ENCODE peak calls at places on chromosomes 1 and 21, in eight cellular contexts. One of them, this sample, is unnamed.

GRCh38 chr1:2533356-2533755 is 3.3 kb upstream of the HES5 start:
- DNase-seq in left ventricle myocardium inferior: no peak
- DNase-seq in fibroblast of villous mesenchyme: no peak
- DNase-seq in stomach: no peak
- DNase-seq in astrocyte of the spinal cord: no peak
- DNase-seq in heart right ventricle: no peak
- DNase-seq in bronchial epithelial cell: peak; percentile 88
- DNase-seq in fibroblast of mammary gland: peak; percentile 34
- DNase-seq in this sample: no peak

GRCh38 chr1:78255849-78256248 is 210.1 kb downstream of the GIPC2 start:
- DNase-seq in left ventricle myocardium inferior: no peak
- DNase-seq in fibroblast of villous mesenchyme: no peak
- DNase-seq in stomach: no peak
- DNase-seq in astrocyte of the spinal cord: no peak
- DNase-seq in heart right ventricle: no peak
- DNase-seq in bronchial epithelial cell: no peak
- DNase-seq in fibroblast of mammary gland: peak; percentile 45
- DNase-seq in this sample: no peak

GRCh38 chr1:41476807-41477361 is 7.6 kb downstream of the EDN2 start:
- DNase-seq in left ventricle myocardium inferior: no peak
- DNase-seq in fibroblast of villous mesenchyme: no peak
- DNase-seq in stomach: peak; percentile 79
- DNase-seq in astrocyte of the spinal cord: peak; percentile 49
- DNase-seq in heart right ventricle: peak; percentile 61
- DNase-seq in bronchial epithelial cell: no peak
- DNase-seq in fibroblast of mammary gland: no peak
- DNase-seq in this sample: no peak

GRCh38 chr1:190138266-190138665 is 339.4 kb downstream of the BRINP3 start:
- DNase-seq in left ventricle myocardium inferior: no peak
- DNase-seq in fibroblast of villous mesenchyme: no peak
- DNase-seq in stomach: no peak
- DNase-seq in astrocyte of the spinal cord: no peak
- DNase-seq in heart right ventricle: no peak
- DNase-seq in bronchial epithelial cell: peak; percentile 63
- DNase-seq in fibroblast of mammary gland: no peak
- DNase-seq in this sample: no peak

GRCh38 chr1:28428012-28428411 is 58.5 kb downstream of the PHACTR4 start:
- DNase-seq in left ventricle myocardium inferior: no peak
- DNase-seq in fibroblast of villous mesenchyme: no peak
- DNase-seq in stomach: no peak
- DNase-seq in astrocyte of the spinal cord: no peak
- DNase-seq in heart right ventricle: no peak
- DNase-seq in bronchial epithelial cell: no peak
- DNase-seq in fibroblast of mammary gland: no peak
- DNase-seq in this sample: no peak

GRCh38 chr21:32463889-32464300 is 51.4 kb downstream of the EVA1C start:
- DNase-seq in left ventricle myocardium inferior: no peak
- DNase-seq in fibroblast of villous mesenchyme: peak; percentile 99
- DNase-seq in stomach: no peak
- DNase-seq in astrocyte of the spinal cord: peak; percentile 97
- DNase-seq in heart right ventricle: no peak
- DNase-seq in bronchial epithelial cell: peak; percentile 62
- DNase-seq in fibroblast of mammary gland: peak; percentile 95
- DNase-seq in this sample: no peak

GRCh38 chr1:204931768-204932572 is 61.3 kb downstream of the NFASC start:
- DNase-seq in left ventricle myocardium inferior: no peak
- DNase-seq in fibroblast of villous mesenchyme: no peak
- DNase-seq in stomach: no peak
- DNase-seq in astrocyte of the spinal cord: no peak
- DNase-seq in heart right ventricle: no peak
- DNase-seq in bronchial epithelial cell: no peak
- DNase-seq in fibroblast of mammary gland: no peak
- DNase-seq in this sample: no peak

GRCh38 chr1:3441449-3441848 is 13.0 kb upstream of the ARHGEF16 start:
- DNase-seq in left ventricle myocardium inferior: no peak
- DNase-seq in fibroblast of villous mesenchyme: no peak
- DNase-seq in stomach: no peak
- DNase-seq in astrocyte of the spinal cord: no peak
- DNase-seq in heart right ventricle: no peak
- DNase-seq in bronchial epithelial cell: no peak
- DNase-seq in fibroblast of mammary gland: no peak
- DNase-seq in this sample: no peak

GRCh38 chr1:177650947-177651346 is 318.9 kb downstream of the SEC16B start:
- DNase-seq in left ventricle myocardium inferior: peak; percentile 16
- DNase-seq in fibroblast of villous mesenchyme: no peak
- DNase-seq in stomach: peak; percentile 58
- DNase-seq in astrocyte of the spinal cord: no peak
- DNase-seq in heart right ventricle: no peak
- DNase-seq in bronchial epithelial cell: no peak
- DNase-seq in fibroblast of mammary gland: no peak
- DNase-seq in this sample: no peak

GRCh38 chr1:113686891-113687624 is 72.2 kb downstream of the PHTF1 start:
- DNase-seq in left ventricle myocardium inferior: no peak
- DNase-seq in fibroblast of villous mesenchyme: peak; percentile 17
- DNase-seq in stomach: no peak
- DNase-seq in astrocyte of the spinal cord: no peak
- DNase-seq in heart right ventricle: no peak
- DNase-seq in bronchial epithelial cell: no peak
- DNase-seq in fibroblast of mammary gland: peak; percentile 35
- DNase-seq in this sample: no peak

GRCh38 chr1:230824571-230825060 is 43.7 kb downstream of the C1orf198 start:
- DNase-seq in left ventricle myocardium inferior: no peak
- DNase-seq in fibroblast of villous mesenchyme: no peak
- DNase-seq in stomach: no peak
- DNase-seq in astrocyte of the spinal cord: peak; percentile 17
- DNase-seq in heart right ventricle: no peak
- DNase-seq in bronchial epithelial cell: no peak
- DNase-seq in fibroblast of mammary gland: peak; percentile 78
- DNase-seq in this sample: peak; percentile 22

GRCh38 chr1:95699274-95699953 is 465.4 kb downstream of the RWDD3 start:
- DNase-seq in left ventricle myocardium inferior: no peak
- DNase-seq in fibroblast of villous mesenchyme: no peak
- DNase-seq in stomach: no peak
- DNase-seq in astrocyte of the spinal cord: no peak
- DNase-seq in heart right ventricle: no peak
- DNase-seq in bronchial epithelial cell: no peak
- DNase-seq in fibroblast of mammary gland: no peak
- DNase-seq in this sample: no peak

GRCh38 chr1:209435654-209436566 is 147.6 kb upstream of the CAMK1G start:
- DNase-seq in left ventricle myocardium inferior: peak; percentile 64
- DNase-seq in fibroblast of villous mesenchyme: peak; percentile 73
- DNase-seq in stomach: peak; percentile 50
- DNase-seq in astrocyte of the spinal cord: peak; percentile 75
- DNase-seq in heart right ventricle: peak; percentile 62
- DNase-seq in bronchial epithelial cell: peak; percentile 85
- DNase-seq in fibroblast of mammary gland: peak; percentile 82
- DNase-seq in this sample: peak; percentile 94

GRCh38 chr1:19710825-19711611 is 46.3 kb downstream of the HTR6 start:
- DNase-seq in left ventricle myocardium inferior: no peak
- DNase-seq in fibroblast of villous mesenchyme: no peak
- DNase-seq in stomach: no peak
- DNase-seq in astrocyte of the spinal cord: no peak
- DNase-seq in heart right ventricle: no peak
- DNase-seq in bronchial epithelial cell: no peak
- DNase-seq in fibroblast of mammary gland: no peak
- DNase-seq in this sample: no peak

GRCh38 chr1:70295737-70296136 is 58.8 kb downstream of the ANKRD13C start:
- DNase-seq in left ventricle myocardium inferior: no peak
- DNase-seq in fibroblast of villous mesenchyme: no peak
- DNase-seq in stomach: no peak
- DNase-seq in astrocyte of the spinal cord: no peak
- DNase-seq in heart right ventricle: no peak
- DNase-seq in bronchial epithelial cell: no peak
- DNase-seq in fibroblast of mammary gland: no peak
- DNase-seq in this sample: no peak

GRCh38 chr21:39444406-39445145 is 1.0 kb downstream of the LCA5L start:
- DNase-seq in left ventricle myocardium inferior: no peak
- DNase-seq in fibroblast of villous mesenchyme: peak; percentile 49
- DNase-seq in stomach: no peak
- DNase-seq in astrocyte of the spinal cord: peak; percentile 34
- DNase-seq in heart right ventricle: no peak
- DNase-seq in bronchial epithelial cell: peak; percentile 13
- DNase-seq in fibroblast of mammary gland: peak; percentile 32
- DNase-seq in this sample: no peak

GRCh38 chr1:18032475-18032874 is 75.1 kb upstream of the IGSF21 start:
- DNase-seq in left ventricle myocardium inferior: no peak
- DNase-seq in fibroblast of villous mesenchyme: no peak
- DNase-seq in stomach: no peak
- DNase-seq in astrocyte of the spinal cord: no peak
- DNase-seq in heart right ventricle: no peak
- DNase-seq in bronchial epithelial cell: no peak
- DNase-seq in fibroblast of mammary gland: no peak
- DNase-seq in this sample: no peak

GRCh38 chr1:108816049-108816882 is 40.6 kb downstream of the AKNAD1 start:
- DNase-seq in left ventricle myocardium inferior: peak; percentile 66
- DNase-seq in fibroblast of villous mesenchyme: peak; percentile 93
- DNase-seq in stomach: peak; percentile 45
- DNase-seq in astrocyte of the spinal cord: peak; percentile 97
- DNase-seq in heart right ventricle: peak; percentile 52
- DNase-seq in bronchial epithelial cell: peak; percentile 74
- DNase-seq in fibroblast of mammary gland: peak; percentile 94
- DNase-seq in this sample: peak; percentile 33

GRCh38 chr1:41313661-41314131 is 47.5 kb upstream of the FOXO6 start:
- DNase-seq in left ventricle myocardium inferior: no peak
- DNase-seq in fibroblast of villous mesenchyme: peak; percentile 19
- DNase-seq in stomach: no peak
- DNase-seq in astrocyte of the spinal cord: peak; percentile 3
- DNase-seq in heart right ventricle: no peak
- DNase-seq in bronchial epithelial cell: no peak
- DNase-seq in fibroblast of mammary gland: peak; percentile 49
- DNase-seq in this sample: no peak

GRCh38 chr1:198623920-198624647 is 14.8 kb upstream of the PTPRC start:
- DNase-seq in left ventricle myocardium inferior: no peak
- DNase-seq in fibroblast of villous mesenchyme: peak; percentile 63
- DNase-seq in stomach: no peak
- DNase-seq in astrocyte of the spinal cord: peak; percentile 80
- DNase-seq in heart right ventricle: no peak
- DNase-seq in bronchial epithelial cell: peak; percentile 3
- DNase-seq in fibroblast of mammary gland: peak; percentile 82
- DNase-seq in this sample: no peak

GRCh38 chr1:90724926-90725325 is 7.8 kb upstream of the BARHL2 start:
- DNase-seq in left ventricle myocardium inferior: no peak
- DNase-seq in fibroblast of villous mesenchyme: no peak
- DNase-seq in stomach: no peak
- DNase-seq in astrocyte of the spinal cord: no peak
- DNase-seq in heart right ventricle: no peak
- DNase-seq in bronchial epithelial cell: no peak
- DNase-seq in fibroblast of mammary gland: no peak
- DNase-seq in this sample: no peak

GRCh38 chr1:151259351-151259750 is 4.8 kb downstream of the PSMD4 start:
- DNase-seq in left ventricle myocardium inferior: no peak
- DNase-seq in fibroblast of villous mesenchyme: no peak
- DNase-seq in stomach: no peak
- DNase-seq in astrocyte of the spinal cord: no peak
- DNase-seq in heart right ventricle: no peak
- DNase-seq in bronchial epithelial cell: peak; percentile 68
- DNase-seq in fibroblast of mammary gland: no peak
- DNase-seq in this sample: no peak

GRCh38 chr1:151251656-151252470 is 2.7 kb upstream of the PSMD4 start:
- DNase-seq in left ventricle myocardium inferior: peak; percentile 31
- DNase-seq in fibroblast of villous mesenchyme: peak; percentile 84
- DNase-seq in stomach: peak; percentile 82
- DNase-seq in astrocyte of the spinal cord: peak; percentile 77
- DNase-seq in heart right ventricle: peak; percentile 20
- DNase-seq in bronchial epithelial cell: peak; percentile 77
- DNase-seq in fibroblast of mammary gland: peak; percentile 84
- DNase-seq in this sample: peak; percentile 72

GRCh38 chr1:151255381-151255780 is 847 bp downstream of the PSMD4 start:
- DNase-seq in left ventricle myocardium inferior: no peak
- DNase-seq in fibroblast of villous mesenchyme: peak; percentile 10
- DNase-seq in stomach: no peak
- DNase-seq in astrocyte of the spinal cord: no peak
- DNase-seq in heart right ventricle: no peak
- DNase-seq in bronchial epithelial cell: peak; percentile 21
- DNase-seq in fibroblast of mammary gland: peak; percentile 26
- DNase-seq in this sample: no peak

GRCh38 chr1:151254217-151255213 is at the start of gene PSMD4:
- DNase-seq in left ventricle myocardium inferior: peak; percentile 94
- DNase-seq in fibroblast of villous mesenchyme: peak; percentile 98
- DNase-seq in stomach: peak; percentile 94
- DNase-seq in astrocyte of the spinal cord: peak; percentile 97
- DNase-seq in heart right ventricle: peak; percentile 92
- DNase-seq in bronchial epithelial cell: peak; percentile 92
- DNase-seq in fibroblast of mammary gland: peak; percentile 97
- DNase-seq in this sample: peak; percentile 97
- TF ChIP-seq CTCF in left ventricle myocardium inferior: no peak
- TF ChIP-seq CTCF in fibroblast of villous mesenchyme: no peak
- TF ChIP-seq CTCF in stomach: no peak
- TF ChIP-seq CTCF in astrocyte of the spinal cord: no peak
- TF ChIP-seq CTCF in heart right ventricle: no peak
- TF ChIP-seq CTCF in bronchial epithelial cell: no peak
- TF ChIP-seq CTCF in fibroblast of mammary gland: no peak
- TF ChIP-seq CTCF in this sample: no peak

DNA sequence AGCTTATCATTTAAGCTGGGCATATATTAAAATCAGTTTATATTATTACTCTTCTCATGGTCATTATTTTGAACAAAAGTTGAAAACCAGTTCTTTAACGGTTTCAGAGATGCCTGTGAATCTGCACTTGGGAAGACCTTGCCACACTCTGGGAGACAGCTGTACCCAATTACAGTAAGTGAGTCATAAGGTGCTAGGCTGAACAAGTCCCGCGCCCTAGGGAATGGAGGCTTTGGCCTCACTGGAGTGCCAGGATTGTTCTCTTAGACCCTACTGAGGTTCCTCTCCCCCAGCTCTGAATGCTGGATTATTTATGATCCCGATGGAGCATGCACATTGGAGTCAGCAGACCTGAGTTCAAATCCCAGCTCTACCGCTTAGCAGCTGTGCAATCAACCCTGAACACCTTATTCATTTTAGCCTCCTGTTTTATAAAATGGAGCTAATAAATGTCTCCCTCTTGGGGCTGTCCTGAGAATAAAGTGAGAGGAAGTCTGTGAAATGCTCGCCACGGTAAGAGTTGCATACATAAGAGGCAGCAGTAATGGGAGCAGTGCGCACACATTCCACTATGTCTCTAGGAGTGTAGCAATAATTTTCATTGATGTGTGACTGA is 266.2 kb downstream of the FOXD2 start:
- DNase-seq in left ventricle myocardium inferior: no peak
- DNase-seq in fibroblast of villous mesenchyme: peak; percentile 12
- DNase-seq in stomach: no peak
- DNase-seq in astrocyte of the spinal cord: peak; percentile 45
- DNase-seq in heart right ventricle: no peak
- DNase-seq in bronchial epithelial cell: peak; percentile 35
- DNase-seq in fibroblast of mammary gland: peak; percentile 87
- DNase-seq in this sample: no peak
- TF ChIP-seq CTCF in left ventricle myocardium inferior: peak; percentile 17
- TF ChIP-seq CTCF in fibroblast of villous mesenchyme: peak; percentile 17
- TF ChIP-seq CTCF in stomach: no peak
- TF ChIP-seq CTCF in astrocyte of the spinal cord: peak; percentile 30
- TF ChIP-seq CTCF in heart right ventricle: peak; percentile 24
- TF ChIP-seq CTCF in bronchial epithelial cell: no peak
- TF ChIP-seq CTCF in fibroblast of mammary gland: peak; percentile 27
- TF ChIP-seq CTCF in this sample: no peak

GRCh38 chr1:178733972-178734371 is 8.9 kb downstream of the RALGPS2 start:
- DNase-seq in left ventricle myocardium inferior: no peak
- DNase-seq in fibroblast of villous mesenchyme: no peak
- DNase-seq in stomach: no peak
- DNase-seq in astrocyte of the spinal cord: no peak
- DNase-seq in heart right ventricle: no peak
- DNase-seq in bronchial epithelial cell: no peak
- DNase-seq in fibroblast of mammary gland: peak; percentile 14
- DNase-seq in this sample: no peak
- TF ChIP-seq CTCF in left ventricle myocardium inferior: peak; percentile 35
- TF ChIP-seq CTCF in fibroblast of villous mesenchyme: peak; percentile 41
- TF ChIP-seq CTCF in stomach: peak; percentile 20
- TF ChIP-seq CTCF in astrocyte of the spinal cord: no peak
- TF ChIP-seq CTCF in heart right ventricle: no peak
- TF ChIP-seq CTCF in bronchial epithelial cell: no peak
- TF ChIP-seq CTCF in fibroblast of mammary gland: peak; percentile 36
- TF ChIP-seq CTCF in this sample: no peak

GRCh38 chr1:43582162-43582566 is 51.5 kb downstream of the PTPRF start:
- DNase-seq in left ventricle myocardium inferior: no peak
- DNase-seq in fibroblast of villous mesenchyme: peak; percentile 92
- DNase-seq in stomach: peak; percentile 68
- DNase-seq in astrocyte of the spinal cord: peak; percentile 96
- DNase-seq in heart right ventricle: no peak
- DNase-seq in bronchial epithelial cell: peak; percentile 100
- DNase-seq in fibroblast of mammary gland: peak; percentile 97
- DNase-seq in this sample: peak; percentile 81
- TF ChIP-seq CTCF in left ventricle myocardium inferior: no peak
- TF ChIP-seq CTCF in fibroblast of villous mesenchyme: no peak
- TF ChIP-seq CTCF in stomach: no peak
- TF ChIP-seq CTCF in astrocyte of the spinal cord: no peak
- TF ChIP-seq CTCF in heart right ventricle: no peak
- TF ChIP-seq CTCF in bronchial epithelial cell: no peak
- TF ChIP-seq CTCF in fibroblast of mammary gland: no peak
- TF ChIP-seq CTCF in this sample: no peak

This sample was measured in Calu3.